ENCODE peak calls at places on chromosomes 12 and 14, in seven cellular contexts. K is HFFc6, H is lower lobe of right lung, X is kidney epithelial cell, P is lower leg skin, U is GM12864, I is BJ. G is an unnamed sample.

GRCh38 chr14:72830786-72831583 is 62.9 kb downstream of the DPF3 start:
- DNase-seq in P (no peak), I (no peak), X (no peak), H (no peak), K (no peak), U (no peak), G (no peak)

GRCh38 chr12:124837958-124838803 is 25.5 kb downstream of the SCARB1 start:
- DNase-seq in X (peak), K (peak), I (peak), U (no peak), H (no peak), P (peak), G (no peak)

GRCh38 chr12:50175716-50176026 is 8.5 kb upstream of the CERS5 start:
- DNase-seq in X (no peak), P (no peak), U (no peak), I (no peak), H (no peak), K (no peak), G (no peak)

GRCh38 chr12:116595672-116596071 is 36.5 kb downstream of the MAP1LC3B2 start:
- DNase-seq in U (no peak), I (no peak), K (no peak), P (no peak), X (no peak), H (no peak), G (no peak)

GRCh38 chr12:1695836-1696670 is 5.2 kb downstream of the ADIPOR2 start:
- DNase-seq in X (no peak), H (no peak), K (peak), U (no peak), I (no peak), P (no peak), G (no peak)

GRCh38 chr12:64938179-64938578 is 113.7 kb downstream of the TBC1D30 start:
- DNase-seq in K (no peak), X (no peak), U (no peak), H (no peak), I (no peak), P (no peak), G (no peak)

GRCh38 chr14:21524575-21525518 is 1.3 kb downstream of the SALL2 start:
- DNase-seq in K (no peak), X (no peak), I (no peak), H (no peak), U (no peak), P (no peak), G (no peak)

GRCh38 chr12:55713721-55714120 is 2.1 kb upstream of the BLOC1S1 start:
- DNase-seq in P (no peak), X (no peak), H (no peak), K (peak), U (no peak), I (no peak), G (no peak)

GRCh38 chr12:120849765-120850164 is 54.4 kb downstream of the SPPL3 start:
- DNase-seq in P (no peak), H (no peak), U (no peak), I (no peak), K (peak), X (peak), G (no peak)

GRCh38 chr12:93979189-93979588 is 169.2 kb upstream of the PLXNC1 start:
- DNase-seq in H (no peak), K (peak), X (no peak), I (no peak), U (peak), P (no peak), G (no peak)

GRCh38 chr14:73463411-73463810 is 5.1 kb upstream of the NUMB start:
- DNase-seq in P (peak), K (peak), X (peak), H (peak), U (no peak), I (peak), G (no peak)

GRCh38 chr12:93763746-93764147 is 86.6 kb downstream of the CRADD start:
- DNase-seq in K (no peak), I (no peak), P (no peak), H (no peak), U (no peak), X (no peak), G (no peak)

DNA sequence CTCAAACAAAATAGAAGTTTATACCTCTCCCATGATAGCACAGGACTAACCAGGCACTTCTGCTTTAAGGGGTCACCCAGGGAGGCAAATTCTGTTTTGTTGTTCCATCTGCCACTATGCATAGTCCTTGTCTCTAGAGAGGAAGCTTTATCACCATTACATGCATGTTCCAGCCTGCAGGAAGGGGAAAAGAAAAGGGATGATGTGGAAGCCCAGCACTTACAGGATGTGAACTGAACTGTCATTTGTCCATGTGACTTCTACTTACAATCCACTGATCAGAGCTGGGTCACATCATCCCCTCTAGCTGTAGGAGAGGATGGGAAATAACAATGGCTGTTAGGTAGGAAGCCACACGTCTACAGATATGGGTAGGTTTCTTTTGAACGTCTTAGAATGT is 203.1 kb downstream of the PTPRO start:
- DNase-seq in U (no peak), H (no peak), X (no peak), K (no peak), I (no peak), P (no peak), G (no peak)
- TF ChIP-seq CTCF in U (no peak), H (no peak), X (no peak), K (no peak), I (no peak), P (no peak), G (no peak)

GRCh38 chr14:105215602-105216001 is 32.7 kb upstream of the BTBD6 start:
- DNase-seq in H (no peak), K (no peak), X (no peak), P (no peak), U (no peak), I (no peak), G (no peak)
- TF ChIP-seq CTCF in H (no peak), K (no peak), X (no peak), P (no peak), U (no peak), I (no peak), G (no peak)

GRCh38 chr12:24268663-24269186 is 319.3 kb upstream of the SOX5 start:
- DNase-seq in I (no peak), X (no peak), K (no peak), U (no peak), P (no peak), H (no peak), G (no peak)
- TF ChIP-seq CTCF in I (no peak), X (no peak), K (peak), U (no peak), P (no peak), H (no peak), G (peak)

DNA sequence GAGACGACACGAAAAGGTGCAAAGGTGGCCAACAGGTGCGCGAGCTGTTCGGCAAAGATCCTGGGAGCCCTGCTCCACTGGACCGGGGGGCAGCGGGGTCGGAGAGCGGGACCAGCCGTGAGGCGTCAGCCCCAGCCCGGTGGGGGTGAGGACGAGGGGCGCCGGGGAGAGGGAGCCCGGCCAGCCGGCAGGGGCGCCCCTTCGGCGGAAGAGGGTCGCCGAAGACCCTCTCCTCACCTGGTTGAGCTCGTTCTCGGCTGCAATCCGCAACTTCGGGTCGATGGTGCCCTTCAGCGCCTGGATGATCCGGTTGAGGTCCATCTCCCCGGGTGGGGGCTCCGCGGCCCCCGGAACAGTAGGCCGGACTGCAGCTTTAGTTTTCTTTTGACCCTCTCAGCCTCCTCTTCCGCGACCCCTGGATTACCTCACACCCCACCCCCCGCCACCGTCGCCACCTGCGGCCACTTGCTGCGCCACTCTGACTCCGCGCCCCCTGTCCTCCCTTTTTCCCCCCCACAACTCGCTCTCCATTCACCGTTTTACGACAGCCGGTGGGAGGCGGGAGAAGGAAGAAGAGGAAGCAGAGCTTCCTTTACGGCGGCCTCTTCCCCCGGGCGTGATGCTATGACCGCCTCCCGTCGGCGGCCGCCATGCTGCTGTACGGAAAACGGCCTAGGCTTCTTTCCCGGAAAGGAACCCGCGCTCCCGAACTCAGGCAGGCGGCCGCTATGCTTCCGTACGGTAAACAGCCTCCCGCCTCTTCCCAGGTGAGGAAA is at the start of gene IPO8:
- DNase-seq in K (peak), U (peak), H (peak), I (peak), P (peak), X (peak), G (peak)
- TF ChIP-seq CTCF in K (peak), U (peak), H (peak), I (peak), P (no peak), X (peak), G (peak)

GRCh38 chr14:93902619-93903307 is 24.4 kb upstream of the FAM181A start:
- DNase-seq in U (no peak), P (no peak), K (no peak), I (no peak), X (no peak), H (no peak), G (no peak)

GRCh38 chr14:93906341-93907329 is 20.5 kb upstream of the FAM181A start:
- DNase-seq in U (peak), H (peak), I (no peak), P (peak), K (peak), X (no peak), G (peak)

GRCh38 chr14:93901813-93902212 is 25.3 kb upstream of the FAM181A start:
- DNase-seq in X (no peak), U (no peak), H (no peak), I (no peak), P (no peak), K (no peak), G (no peak)

GRCh38 chr14:93903342-93904184 is 23.6 kb upstream of the FAM181A start:
- DNase-seq in U (no peak), X (no peak), H (no peak), I (no peak), P (no peak), K (no peak), G (no peak)

GRCh38 chr14:93905623-93906022 is 21.5 kb upstream of the FAM181A start:
- DNase-seq in H (no peak), P (no peak), K (no peak), U (no peak), X (no peak), I (no peak), G (no peak)
- TF ChIP-seq CTCF in H (no peak), P (no peak), K (no peak), U (no peak), X (no peak), I (no peak), G (no peak)

GRCh38 chr14:75185251-75186040 is 9.0 kb upstream of the TMED10 start:
- DNase-seq in H (no peak), I (no peak), X (no peak), U (no peak), K (no peak), P (no peak), G (no peak)
- TF ChIP-seq CTCF in H (no peak), I (no peak), X (no peak), U (no peak), K (no peak), P (no peak), G (no peak)

G was measured in mesothelial cell of epicardium.